ENCODE peak calls at places on chromosomes 6 and 20, in four cellular contexts. D is aorta; C is DND-41; O is CD8-positive, alpha-beta T cell. S is an unnamed sample.
A peak's percentile ranks its signal among the peaks of the same experiment; 100 is the strongest.

GRCh38 chr6:71675386-71675785 is 211.0 kb upstream of the RIMS1 start:
- DNase-seq in D (no peak), C (no peak), O (no peak), S (no peak)

GRCh38 chr20:36468149-36469000 is 72.9 kb upstream of the MYL9 start:
- DNase-seq in D (no peak), C (no peak), O (no peak), S (no peak)

GRCh38 chr6:154166140-154166539 is 127.1 kb downstream of the OPRM1 start:
- DNase-seq in D (no peak), C (no peak), O (no peak), S (no peak)

GRCh38 chr6:52595000-52595795 is 18.3 kb upstream of the TRAM2 start:
- DNase-seq in D (no peak), C (no peak), O (no peak), S (peak; percentile 34)

GRCh38 chr20:46832555-46832954 is 62.1 kb upstream of the EYA2 start:
- DNase-seq in D (no peak), C (no peak), O (no peak), S (no peak)

GRCh38 chr6:53794720-53795253 is at the start of gene LRRC1:
- DNase-seq in D (peak; percentile 98), C (peak; percentile 93), O (peak; percentile 76), S (peak; percentile 92)

GRCh38 chr6:104428201-104428600 is 431.5 kb downstream of the HACE1 start:
- DNase-seq in D (no peak), C (no peak), O (no peak), S (no peak)

GRCh38 chr6:143594647-143595046 is 83.1 kb upstream of the PHACTR2 start:
- DNase-seq in D (no peak), C (no peak), O (peak; percentile 24), S (no peak)

GRCh38 chr6:151084275-151084674 is 155.5 kb upstream of the AKAP12 start:
- DNase-seq in D (no peak), C (no peak), O (no peak), S (no peak)

GRCh38 chr20:62426678-62427077 is 661 bp downstream of the RBBP8NL start:
- DNase-seq in D (no peak), C (no peak), O (no peak), S (no peak)

GRCh38 chr6:165439928-165440554 is 130.6 kb upstream of the C6orf118 start:
- DNase-seq in D (no peak), C (no peak), O (no peak), S (no peak)

GRCh38 chr20:25573288-25574251 is 11.8 kb downstream of the NINL start:
- DNase-seq in D (no peak), C (no peak), O (no peak), S (no peak)

DNA sequence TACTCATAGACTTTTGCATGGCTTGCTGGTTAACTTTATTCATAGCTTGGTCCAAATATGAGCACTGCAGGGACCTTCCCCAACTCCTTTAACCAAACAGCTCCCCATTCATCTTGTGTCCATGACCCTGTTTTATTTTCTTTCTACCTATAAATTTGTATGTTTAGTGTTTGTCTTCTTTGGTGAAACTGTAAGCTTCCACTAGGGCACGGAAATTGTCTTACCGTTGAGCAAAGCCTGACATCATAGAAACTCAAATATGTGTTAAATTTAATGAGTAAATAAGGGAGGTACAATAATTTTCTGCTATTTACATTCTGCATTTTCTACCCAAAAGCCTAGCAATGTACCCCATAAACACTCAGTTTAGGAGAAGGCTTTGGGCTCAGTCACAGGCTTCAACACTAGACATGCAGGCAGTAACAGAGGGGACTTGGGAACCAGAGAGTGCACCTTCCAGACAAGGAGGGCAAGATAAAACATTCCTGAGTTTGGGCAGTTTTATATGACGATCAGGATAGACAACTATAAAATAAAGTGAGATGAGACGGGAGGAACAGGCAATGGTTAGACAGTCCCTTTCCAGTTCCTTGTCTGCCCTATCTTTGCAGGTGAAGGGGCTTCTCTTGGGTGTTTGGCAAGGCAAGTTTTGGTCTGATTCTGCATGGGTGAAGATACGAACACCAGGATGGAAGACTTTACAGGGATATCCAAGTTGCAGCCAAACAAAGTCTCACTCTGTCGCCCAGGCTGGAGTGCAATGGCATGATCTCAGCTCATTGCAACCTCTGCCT is 46.2 kb upstream of the ZNF217 start:
- DNase-seq in D (no peak), C (no peak), O (no peak), S (no peak)
- H3K4me1 ChIP-seq in D (no peaks in the 10 kb centered on the region), C (peaks cover 33% of the 10 kb centered on the region), O (peaks cover 49% of the 10 kb centered on the region), S (peaks cover 12% of the 10 kb centered on the region)

DNA sequence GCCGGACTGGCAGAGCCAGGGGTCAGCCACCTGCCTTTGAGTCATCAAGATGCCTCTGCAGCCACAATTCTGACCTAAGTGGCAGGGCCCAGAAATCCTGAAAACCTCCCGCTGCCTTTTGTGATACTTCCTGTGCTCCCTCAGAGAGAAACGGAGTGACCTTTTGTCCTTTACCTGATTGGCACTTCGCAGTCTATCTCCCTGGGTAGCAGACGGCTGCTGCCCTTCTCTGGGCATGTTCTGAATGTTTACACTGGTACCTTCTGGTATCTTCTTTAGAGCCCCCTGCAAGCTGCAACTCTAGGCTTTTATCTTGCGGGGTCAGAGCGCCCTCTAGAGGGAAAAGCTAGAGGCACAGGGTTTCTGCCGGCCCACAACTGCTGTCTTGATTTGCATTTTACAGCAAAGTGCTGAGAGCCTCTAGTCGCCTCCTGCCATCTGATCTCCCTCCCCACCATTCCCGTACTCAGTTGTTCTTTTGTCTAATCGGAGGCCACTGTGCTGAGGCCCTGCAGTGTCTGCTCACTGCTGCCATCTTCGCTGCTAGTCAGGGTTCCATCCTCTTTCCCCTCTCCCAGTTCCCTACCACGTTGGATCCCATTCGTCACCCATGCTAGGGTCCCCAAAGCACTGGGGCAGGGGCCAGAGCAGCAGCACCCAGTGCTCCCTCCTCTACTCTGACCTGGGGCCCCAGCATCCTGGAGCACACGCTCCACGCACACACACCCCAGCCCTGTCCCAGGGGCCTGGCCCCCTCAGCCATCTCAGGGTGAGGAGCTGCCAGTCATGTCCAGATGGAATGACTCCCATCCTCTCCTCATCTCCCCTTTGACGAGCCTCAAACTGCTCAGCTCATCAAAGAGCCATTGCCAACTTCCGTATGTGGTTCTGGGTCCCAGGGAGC is 26.7 kb downstream of the SPATA2 start:
- DNase-seq in D (no peak), C (peak; percentile 69), O (peak; percentile 58), S (no peak)
- H3K4me1 ChIP-seq in D (no peaks in the 10 kb centered on the region), C (no peaks in the 10 kb centered on the region), O (no peaks in the 10 kb centered on the region), S (peaks cover 71% of the 10 kb centered on the region)

GRCh38 chr20:10077081-10077471 is 42.3 kb downstream of the ANKEF1 start:
- DNase-seq in D (no peak), C (no peak), O (no peak), S (no peak)
- H3K4me1 ChIP-seq in D (no peaks in the 10 kb centered on the region), C (no peaks in the 10 kb centered on the region), O (no peaks in the 10 kb centered on the region), S (peaks cover 25% of the 10 kb centered on the region)

GRCh38 chr6:24927234-24927955 is 8.4 kb downstream of the RIPOR2 start:
- DNase-seq in D (no peak), C (no peak), O (no peak), S (no peak)
- H3K4me1 ChIP-seq in D (peaks cover 4% of the 10 kb centered on the region), C (peaks cover 88% of the 10 kb centered on the region), O (peaks cover 80% of the 10 kb centered on the region), S (peaks cover 42% of the 10 kb centered on the region)

DNA sequence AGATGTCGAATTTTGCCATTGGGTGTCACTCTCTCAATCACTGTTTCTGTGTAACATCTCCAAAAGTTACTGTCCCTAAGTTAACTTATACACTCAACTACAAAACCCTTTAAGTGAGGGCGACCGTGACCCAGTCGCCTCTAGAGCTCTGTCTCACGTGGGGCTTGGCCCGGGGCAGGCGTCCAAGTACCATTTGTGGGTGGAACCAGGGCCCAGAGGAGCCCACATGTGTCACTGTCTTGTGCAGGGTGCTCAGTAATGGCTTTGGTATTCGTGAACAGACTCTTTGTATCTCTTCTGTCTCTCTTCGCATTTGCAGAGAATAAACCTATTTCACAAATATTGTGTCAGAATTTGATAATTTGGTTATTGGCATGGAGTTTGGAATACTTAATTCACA is 109.9 kb upstream of the THBS2 start:
- DNase-seq in D (peak; percentile 69), C (no peak), O (no peak), S (no peak)
- H3K4me1 ChIP-seq in D (no peaks in the 10 kb centered on the region), C (no peaks in the 10 kb centered on the region), O (no peaks in the 10 kb centered on the region), S (no peaks in the 10 kb centered on the region)

GRCh38 chr20:4926531-4927156 is 74.7 kb downstream of the SLC23A2 start:
- DNase-seq in D (no peak), C (no peak), O (no peak), S (no peak)
- H3K4me1 ChIP-seq in D (no peaks in the 10 kb centered on the region), C (no peaks in the 10 kb centered on the region), O (no peaks in the 10 kb centered on the region), S (peaks cover 11% of the 10 kb centered on the region)

GRCh38 chr6:33782561-33782960 is 6.4 kb downstream of the LEMD2 start:
- DNase-seq in D (no peak), C (no peak), O (no peak), S (no peak)
- H3K4me1 ChIP-seq in D (no peaks in the 10 kb centered on the region), C (peaks cover 23% of the 10 kb centered on the region), O (peaks cover 31% of the 10 kb centered on the region), S (peaks cover 69% of the 10 kb centered on the region)

DNA sequence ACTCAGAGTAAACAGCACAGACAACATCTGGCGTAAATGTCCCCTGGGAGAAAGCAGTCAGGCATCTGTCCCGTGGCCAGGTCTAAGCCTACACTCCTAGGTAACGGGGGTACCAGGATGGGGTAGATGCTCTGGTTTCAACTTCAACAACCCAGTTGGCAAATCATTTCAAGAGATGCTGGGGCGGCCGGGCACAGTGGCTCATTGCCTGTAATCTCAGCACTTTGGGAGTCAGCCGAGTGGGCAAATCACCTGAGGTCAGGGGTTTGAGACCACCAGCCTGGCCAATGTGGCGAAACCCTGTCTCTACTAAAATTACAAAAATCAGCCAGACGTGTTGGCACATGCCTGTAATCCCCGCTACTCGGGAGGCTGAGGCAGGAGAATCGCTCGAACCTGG is 12.3 kb downstream of the PREX1 start:
- DNase-seq in D (peak; percentile 59), C (no peak), O (no peak), S (no peak)
- H3K4me1 ChIP-seq in D (no peaks in the 10 kb centered on the region), C (no peaks in the 10 kb centered on the region), O (peaks cover 89% of the 10 kb centered on the region), S (peaks cover 53% of the 10 kb centered on the region)